ENCODE peak calls at places on chromosomes 16 and 17, in seven cellular contexts. C is esophagus mucosa; T is left lobe of liver; L is CD4-positive, alpha-beta T cell; S is stimulated activated naive B cell treated with anti-CD40 and anti-IgM and Interleukin-4, amounts not matched to agents 10 μg/mL and 1 μg/mL and 100 μg/mL, for 72 hours; B is K562; I is Panc1. Z is an unnamed sample.

GRCh38 chr17:35763767-35764122 is 3.1 kb downstream of the C17orf50 start:
- ATAC-seq in C (no peak), T (no peak), L (no peak), S (no peak), B (no peak), I (no peak), Z (no peak)

GRCh38 chr16:1444730-1445517 is 568 bp upstream of the CCDC154 start:
- ATAC-seq in C (no peak), T (no peak), L (no peak), S (no peak), B (no peak), I (no peak), Z (peak; percentile 65)

GRCh38 chr16:72317378-72317777 is 145.4 kb upstream of the PMFBP1 start:
- ATAC-seq in C (no peak), T (no peak), L (no peak), S (no peak), B (no peak), I (no peak), Z (no peak)

GRCh38 chr17:51402881-51403280 is 142.5 kb downstream of the UTP18 start:
- ATAC-seq in C (no peak), T (no peak), L (no peak), S (no peak), B (no peak), I (no peak), Z (no peak)

GRCh38 chr17:78873519-78874340 is 29.3 kb downstream of the CEP295NL start:
- ATAC-seq in C (no peak), T (no peak), L (no peak), S (no peak), B (no peak), I (no peak), Z (no peak)

GRCh38 chr17:17179371-17179827 is 26.7 kb downstream of the PLD6 start:
- ATAC-seq in C (no peak), T (no peak), L (peak; percentile 50), S (peak; percentile 73), B (no peak), I (no peak), Z (peak; percentile 70)

GRCh38 chr16:87186876-87187533 is 130.2 kb downstream of the C16orf95 start:
- ATAC-seq in C (no peak), T (no peak), L (no peak), S (no peak), B (no peak), I (no peak), Z (no peak)

GRCh38 chr17:18356624-18357023 is 6.7 kb downstream of the SHMT1 start:
- ATAC-seq in C (no peak), T (peak; percentile 75), L (no peak), S (no peak), B (no peak), I (no peak), Z (no peak)

GRCh38 chr17:73090396-73091202 is 1.9 kb downstream of the SLC39A11 start:
- ATAC-seq in C (no peak), T (peak; percentile 71), L (no peak), S (no peak), B (no peak), I (no peak), Z (no peak)

GRCh38 chr17:48611213-48611612 is 396 bp upstream of the HOXB7 start:
- ATAC-seq in C (no peak), T (no peak), L (no peak), S (peak; percentile 34), B (peak; percentile 20), I (no peak), Z (no peak)

GRCh38 chr17:72121164-72122001 is 563 bp downstream of the SOX9 start:
- ATAC-seq in C (peak; percentile 35), T (peak; percentile 11), L (no peak), S (no peak), B (no peak), I (peak; percentile 26), Z (no peak)

GRCh38 chr17:39196820-39197331 is 593 bp downstream of the CACNB1 start:
- ATAC-seq in C (no peak), T (no peak), L (no peak), S (no peak), B (no peak), I (peak; percentile 35), Z (no peak)

GRCh38 chr17:42154514-42154883 is 290 bp downstream of the RAB5C start:
- ATAC-seq in C (no peak), T (no peak), L (no peak), S (peak; percentile 3), B (peak; percentile 3), I (peak; percentile 27), Z (peak; percentile 31)

GRCh38 chr17:596763-597644 is 117.6 kb downstream of the VPS53 start:
- ATAC-seq in C (peak; percentile 82), T (no peak), L (no peak), S (no peak), B (no peak), I (no peak), Z (no peak)

GRCh38 chr17:18260332-18261145 is at the start of gene MIEF2:
- ATAC-seq in C (peak; percentile 83), T (peak; percentile 80), L (peak; percentile 91), S (peak; percentile 87), B (peak; percentile 93), I (peak; percentile 89), Z (peak; percentile 94)

GRCh38 chr17:62859146-62859545 is 51.0 kb upstream of the MARCHF10 start:
- ATAC-seq in C (no peak), T (no peak), L (no peak), S (no peak), B (no peak), I (no peak), Z (no peak)

GRCh38 chr17:32794533-32795246 is 82.2 kb downstream of the MYO1D start:
- ATAC-seq in C (peak; percentile 47), T (peak; percentile 95), L (no peak), S (no peak), B (peak; percentile 100), I (no peak), Z (no peak)

GRCh38 chr16:85984947-85985451 is 86.0 kb downstream of the IRF8 start:
- ATAC-seq in C (no peak), T (no peak), L (no peak), S (no peak), B (no peak), I (no peak), Z (no peak)

GRCh38 chr16:11658896-11659708 is 9.2 kb upstream of the SNN start:
- ATAC-seq in C (peak; percentile 87), T (peak; percentile 91), L (no peak), S (no peak), B (no peak), I (peak; percentile 63), Z (no peak)

Z was measured in stimulated activated memory B cell treated with anti-CD40 and anti-IgM and Interleukin-4, amounts not matched to agents 10 μg/mL and 1 μg/mL and 100 μg/mL, for 72 hours.